ENCODE peak calls at places on chromosomes 12 and 14, in five cellular contexts. E, C, P, W and R are unnamed samples.

GRCh38 chr14:31025335-31026075 is at the start of gene AP4S1:
- DNase-seq in W (no peak), P (peak; percentile 59), E (no peak), C (peak; percentile 70), R (peak; percentile 75)

GRCh38 chr14:70884595-70885342 is 22.5 kb upstream of the PCNX1 start:
- DNase-seq in P (no peak), W (no peak), C (no peak), E (no peak), R (no peak)

GRCh38 chr12:106914796-106915634 is 40.7 kb upstream of the TMEM263 start:
- DNase-seq in W (no peak), C (no peak), P (no peak), E (no peak), R (no peak)

GRCh38 chr12:76340680-76341435 is 7.4 kb downstream of the BBS10 start:
- DNase-seq in C (no peak), E (no peak), P (no peak), W (no peak), R (no peak)

GRCh38 chr12:105425263-105426174 is 95.0 kb downstream of the C12orf75 start:
- DNase-seq in W (no peak), C (no peak), P (no peak), E (no peak), R (no peak)

GRCh38 chr12:28114488-28114887 is 75.8 kb upstream of the CCDC91 start:
- DNase-seq in W (peak; percentile 55), C (no peak), P (no peak), E (peak; percentile 54), R (no peak)

GRCh38 chr12:111467092-111467861 is 61.6 kb downstream of the SH2B3 start:
- DNase-seq in W (no peak), E (peak; percentile 44), P (no peak), C (no peak), R (no peak)

GRCh38 chr14:64952598-64953309 is 10.2 kb upstream of the GPX2 start:
- DNase-seq in E (no peak), W (no peak), P (no peak), C (no peak), R (no peak)

GRCh38 chr14:100065161-100065871 is at the start of gene EVL:
- DNase-seq in C (peak; percentile 71), E (no peak), P (peak; percentile 60), W (no peak), R (no peak)

GRCh38 chr14:71555654-71556559 is 376.3 kb upstream of the RGS6 start:
- DNase-seq in P (peak; percentile 43), C (no peak), E (peak; percentile 50), W (no peak), R (no peak)

GRCh38 chr14:45790293-45790692 is 537.3 kb upstream of the MIS18BP1 start:
- DNase-seq in C (no peak), W (no peak), E (no peak), P (no peak), R (no peak)

GRCh38 chr12:20507711-20508110 is 139.4 kb downstream of the PDE3A start:
- DNase-seq in W (no peak), P (no peak), E (no peak), C (no peak), R (no peak)

GRCh38 chr14:104694475-104694950 is 5.1 kb downstream of the INF2 start:
- DNase-seq in W (no peak), E (no peak), P (no peak), C (peak; percentile 63), R (no peak)

GRCh38 chr12:116525418-116526001 is 33.7 kb upstream of the MAP1LC3B2 start:
- DNase-seq in E (peak; percentile 94), W (no peak), P (no peak), C (no peak), R (no peak)

GRCh38 chr14:68283378-68284123 is 464.0 kb downstream of the RAD51B start:
- DNase-seq in W (no peak), P (peak; percentile 69), C (peak; percentile 69), E (no peak), R (no peak)

GRCh38 chr14:94367347-94367746 is 21.1 kb downstream of the SERPINA1 start:
- DNase-seq in E (no peak), P (no peak), W (no peak), C (no peak), R (no peak)

GRCh38 chr12:1668833-1669543 is 21.9 kb upstream of the ADIPOR2 start:
- DNase-seq in P (no peak), E (no peak), W (no peak), C (peak; percentile 63), R (no peak)

GRCh38 chr12:56768424-56768823 is 5.3 kb downstream of the HSD17B6 start:
- DNase-seq in C (no peak), W (no peak), E (no peak), P (no peak), R (no peak)

GRCh38 chr12:66092559-66093269 is 37.8 kb downstream of the LLPH start:
- DNase-seq in W (no peak), C (no peak), P (no peak), E (no peak), R (no peak)

GRCh38 chr12:117857632-117858274 is 111.0 kb downstream of the KSR2 start:
- DNase-seq in E (peak; percentile 14), W (no peak), C (no peak), P (no peak), R (no peak)

GRCh38 chr12:100877776-100878175 is 83.2 kb downstream of the ANO4 start:
- DNase-seq in C (no peak), E (no peak), P (no peak), W (no peak), R (no peak)

GRCh38 chr14:99936056-99936455 is 129.2 kb upstream of the EVL start:
- DNase-seq in E (peak; percentile 81), P (no peak), W (no peak), C (no peak), R (no peak)

GRCh38 chr14:53295985-53296582 is 143.0 kb upstream of the DDHD1 start:
- DNase-seq in P (no peak), W (peak; percentile 12), C (no peak), E (peak; percentile 6), R (no peak)

GRCh38 chr12:27999521-27999920 is 27.0 kb upstream of the PTHLH start:
- DNase-seq in P (no peak), E (peak; percentile 88), C (no peak), W (no peak), R (no peak)

GRCh38 chr14:100715803-100716202 is 10.9 kb upstream of the DLK1 start:
- DNase-seq in W (no peak), P (no peak), E (no peak), C (no peak), R (no peak)

GRCh38 chr12:92030618-92031017 is 115.0 kb downstream of the BTG1 start:
- DNase-seq in W (no peak), C (no peak), P (peak; percentile 33), E (peak; percentile 16), R (no peak)

GRCh38 chr12:94621662-94622359 is 28.5 kb downstream of the TMCC3 start:
- DNase-seq in C (no peak), E (peak; percentile 69), W (no peak), P (no peak), R (no peak)

GRCh38 chr12:24200013-24200412 is 250.5 kb upstream of the SOX5 start:
- DNase-seq in P (no peak), W (no peak), C (no peak), E (peak; percentile 4), R (no peak)

GRCh38 chr12:41151789-41152188 is 36.3 kb upstream of the PDZRN4 start:
- DNase-seq in P (no peak), E (peak; percentile 1), W (no peak), C (no peak), R (no peak)

GRCh38 chr12:106885026-106885425 is 70.7 kb upstream of the TMEM263 start:
- DNase-seq in P (no peak), W (no peak), C (no peak), E (no peak), R (no peak)

GRCh38 chr14:77151918-77152588 is 10.5 kb upstream of the ZDHHC22 start:
- DNase-seq in P (no peak), C (no peak), E (peak; percentile 6), W (peak; percentile 24), R (no peak)

GRCh38 chr14:103281496-103282231 is 52.4 kb upstream of the EIF5 start:
- DNase-seq in E (peak; percentile 20), P (no peak), W (no peak), C (no peak), R (no peak)
- TF ChIP-seq CTCF in E (no peak), P (no peak), W (peak; percentile 64), C (peak; percentile 19), R (peak; percentile 64)

GRCh38 chr12:64780531-64781373 is 21.5 kb upstream of the GNS start:
- DNase-seq in P (peak; percentile 26), C (peak; percentile 79), E (no peak), W (no peak), R (no peak)
- TF ChIP-seq CTCF in P (no peak), C (no peak), E (no peak), W (peak; percentile 11), R (no peak)

GRCh38 chr14:85530626-85531025 is 682 bp downstream of the FLRT2 start:
- DNase-seq in E (no peak), P (no peak), W (no peak), C (no peak), R (no peak)

GRCh38 chr14:85531594-85532391 is 1.8 kb downstream of the FLRT2 start:
- DNase-seq in E (peak; percentile 63), P (no peak), C (peak; percentile 70), W (no peak), R (peak; percentile 76)

GRCh38 chr14:85532570-85532969 is 2.6 kb downstream of the FLRT2 start:
- DNase-seq in W (no peak), P (no peak), C (no peak), E (no peak), R (no peak)

GRCh38 chr14:85529803-85530574 is at the start of gene FLRT2:
- DNase-seq in P (no peak), W (no peak), C (peak; percentile 72), E (no peak), R (no peak)

GRCh38 chr14:85531141-85531593 is 1.2 kb downstream of the FLRT2 start:
- DNase-seq in C (peak; percentile 63), P (no peak), E (peak; percentile 64), W (no peak), R (peak; percentile 72)
- TF ChIP-seq CTCF in C (no peak), P (no peak), E (no peak), W (no peak), R (no peak)

DNA sequence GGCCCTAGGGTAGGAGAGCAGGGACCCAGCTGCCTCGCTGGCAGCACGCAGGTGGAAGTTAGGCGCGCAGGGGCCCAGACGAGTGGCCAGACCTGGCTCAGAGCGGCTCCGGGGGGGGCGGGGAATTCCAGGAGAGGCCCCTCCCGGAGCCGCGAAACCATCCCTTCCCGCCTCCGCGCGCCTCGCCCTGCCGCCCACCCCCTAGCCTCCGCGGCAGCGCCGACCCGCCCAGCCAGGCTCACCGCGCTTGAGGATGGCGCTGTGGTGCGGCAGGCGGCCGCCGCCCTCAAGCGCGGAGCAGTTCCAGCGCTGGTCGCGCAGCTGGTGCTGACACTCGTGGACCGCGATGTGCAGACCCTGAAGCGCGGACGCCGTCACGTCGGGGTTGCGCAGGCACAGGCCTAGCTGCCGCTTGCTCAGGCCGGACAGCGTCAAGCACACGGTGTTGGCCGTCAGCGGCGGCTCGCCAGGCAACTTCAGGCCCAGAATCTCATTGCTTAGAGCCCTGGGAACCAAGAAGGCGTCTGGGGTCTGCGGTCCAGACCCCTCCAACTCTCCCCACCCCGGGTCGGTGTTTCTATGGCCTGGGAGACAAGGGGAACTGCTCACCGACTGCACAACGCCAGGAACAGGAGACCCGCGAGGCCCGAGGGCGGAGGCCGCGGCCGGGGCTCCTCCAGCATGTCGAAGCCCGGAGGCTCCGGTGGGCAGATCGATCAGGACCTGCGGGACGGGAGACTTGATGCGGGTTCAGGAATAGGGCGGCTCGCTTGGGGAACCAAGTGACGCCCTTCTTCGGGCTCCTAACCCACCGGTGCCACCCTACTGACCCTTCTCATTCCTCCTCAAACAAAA is 1.5 kb downstream of the WNT10B start:
- DNase-seq in E (no peak), P (no peak), C (no peak), W (no peak), R (no peak)
- TF ChIP-seq CTCF in E (no peak), P (no peak), C (no peak), W (no peak), R (peak; percentile 21)